ENCODE peak calls at places on chromosomes 2 and 18, in five cellular contexts. W is NCI-H446; I is NCI-H1436; B is stimulated activated CD8-positive, alpha-beta memory T cell treated with anti-CD3 and anti-CD28 coated beads, Interleukin-7, amount 100 ng/mL, for 1 hour; R is omental fat pad. M is an unnamed sample.
A peak's percentile ranks its signal among the peaks of the same experiment; 100 is the strongest.

GRCh38 chr2:144320491-144320890 is 199.4 kb downstream of the ZEB2 start:
- DNase-seq in W (no peak), I (no peak), B (peak; percentile 22), R (no peak), M (peak; percentile 67)

GRCh38 chr2:37688771-37689468 is 17.5 kb upstream of the CDC42EP3 start:
- DNase-seq in I (no peak), W (no peak), R (no peak), B (no peak), M (no peak)

GRCh38 chr2:220893411-220893810 is 678.7 kb downstream of the EPHA4 start:
- DNase-seq in R (no peak), B (no peak), W (no peak), I (no peak), M (no peak)

GRCh38 chr18:27797484-27797883 is 379.4 kb downstream of the CDH2 start:
- DNase-seq in B (no peak), R (no peak), I (no peak), W (no peak), M (no peak)

GRCh38 chr2:173599821-173600354 is 245.2 kb downstream of the CDCA7 start:
- DNase-seq in W (no peak), R (no peak), B (no peak), I (no peak), M (no peak)

GRCh38 chr2:8388779-8389178 is 293.1 kb upstream of the ID2 start:
- DNase-seq in I (no peak), R (no peak), B (no peak), W (no peak), M (no peak)

GRCh38 chr18:55398858-55399257 is 189.1 kb downstream of the TCF4 start:
- DNase-seq in B (no peak), W (no peak), R (no peak), I (no peak), M (no peak)

GRCh38 chr2:37379881-37380296 is 35.5 kb downstream of the QPCT start:
- DNase-seq in I (no peak), B (no peak), W (no peak), R (no peak), M (no peak)

GRCh38 chr2:152924722-152925121 is 206.3 kb downstream of the ARL6IP6 start:
- DNase-seq in B (no peak), I (no peak), R (no peak), W (no peak), M (no peak)

GRCh38 chr18:49486617-49486958 is 446 bp downstream of the C18orf32 start:
- DNase-seq in R (no peak), I (no peak), W (no peak), B (no peak), M (no peak)

GRCh38 chr2:60880988-60881932 is at the start of gene REL:
- DNase-seq in I (peak; percentile 80), W (peak; percentile 60), B (peak; percentile 73), R (peak; percentile 57), M (peak; percentile 98)

GRCh38 chr2:182229288-182229687 is 197.5 kb downstream of the PDE1A start:
- DNase-seq in W (no peak), B (no peak), I (no peak), R (no peak), M (no peak)

GRCh38 chr2:181309161-181309560 is 148.0 kb upstream of the ITGA4 start:
- DNase-seq in B (no peak), W (no peak), R (no peak), I (no peak), M (peak; percentile 86)

GRCh38 chr18:47418746-47419145 is 167.3 kb upstream of the SKOR2 start:
- DNase-seq in W (no peak), I (no peak), B (no peak), R (no peak), M (no peak)

GRCh38 chr2:200667397-200667796 is 81.6 kb downstream of the AOX1 start:
- DNase-seq in B (no peak), R (no peak), W (no peak), I (no peak), M (no peak)

GRCh38 chr2:1429895-1430294 is 16.6 kb downstream of the TPO start:
- DNase-seq in R (no peak), W (no peak), I (no peak), B (no peak), M (no peak)

GRCh38 chr2:137947714-137948336 is 16.4 kb upstream of the HNMT start:
- DNase-seq in R (peak; percentile 49), W (peak; percentile 25), B (no peak), I (peak; percentile 25), M (peak; percentile 76)

GRCh38 chr18:3189884-3190283 is 29.9 kb downstream of the MYOM1 start:
- DNase-seq in B (no peak), I (no peak), R (no peak), W (no peak), M (no peak)

GRCh38 chr18:35478520-35479435 is 19.0 kb downstream of the INO80C start:
- DNase-seq in I (no peak), R (no peak), W (no peak), B (no peak), M (peak; percentile 37)

GRCh38 chr2:72925328-72925943 is 8.1 kb downstream of the EMX1 start:
- DNase-seq in R (no peak), W (no peak), I (no peak), B (no peak), M (no peak)

GRCh38 chr2:43222472-43223146 is 3.8 kb downstream of the ZFP36L2 start:
- DNase-seq in B (no peak), I (no peak), W (no peak), R (no peak), M (peak; percentile 63)

GRCh38 chr2:239475161-239476028 is 74.6 kb upstream of the HDAC4 start:
- DNase-seq in B (no peak), W (no peak), I (no peak), R (no peak), M (no peak)

GRCh38 chr2:221517362-221518121 is 54.6 kb downstream of the EPHA4 start:
- DNase-seq in W (no peak), I (no peak), R (no peak), B (peak; percentile 45), M (no peak)

GRCh38 chr2:23208339-23208738 is 176.6 kb upstream of the KLHL29 start:
- DNase-seq in B (no peak), R (no peak), I (no peak), W (no peak), M (no peak)

GRCh38 chr2:236964291-236964690 is 121.4 kb upstream of the COPS8 start:
- DNase-seq in B (no peak), R (no peak), W (no peak), I (no peak), M (no peak)

GRCh38 chr2:237715459-237715947 is 83.1 kb upstream of the RBM44 start:
- DNase-seq in B (no peak), W (no peak), I (no peak), R (no peak), M (no peak)

GRCh38 chr2:240303896-240304745 is 131.3 kb upstream of the GPC1 start:
- DNase-seq in B (no peak), W (no peak), R (peak; percentile 9), I (no peak), M (no peak)

GRCh38 chr2:120291464-120292311 is 39.0 kb downstream of the RALB start:
- DNase-seq in I (no peak), R (no peak), B (no peak), W (no peak), M (no peak)

GRCh38 chr2:144452169-144453038 is 67.5 kb downstream of the ZEB2 start:
- DNase-seq in B (no peak), W (no peak), I (no peak), R (no peak), M (no peak)

GRCh38 chr2:229235136-229235914 is 35.8 kb downstream of the PID1 start:
- DNase-seq in W (no peak), I (no peak), B (no peak), R (no peak), M (no peak)

GRCh38 chr2:162317910-162318279 is 589 bp downstream of the IFIH1 start:
- DNase-seq in B (no peak), W (no peak), I (no peak), R (no peak), M (no peak)

GRCh38 chr2:70785137-70785911 is 5.1 kb downstream of the FIGLA start:
- DNase-seq in R (no peak), B (peak; percentile 11), I (peak; percentile 21), W (no peak), M (peak; percentile 78)

GRCh38 chr2:127014630-127015029 is 92.3 kb downstream of the BIN1 start:
- DNase-seq in W (no peak), I (no peak), R (no peak), B (no peak), M (no peak)